ENCODE peak calls at places on chromosomes 1 and 21, in five cellular contexts. U is nephron progenitor cell; H is stimulated activated CD4-positive, alpha-beta T cell treated with anti-CD3 and anti-CD28 coated beads, Interleukin-4, amount 100 ng/mL, for 48 hours; Q is naive thymus-derived CD8-positive, alpha-beta T cell; C is HT-29. X is an unnamed sample.

GRCh38 chr1:227896710-227897655 is 50.7 kb downstream of the WNT9A start:
- DNase-seq in U (no peak), H (no peak), Q (peak), C (no peak), X (no peak)

GRCh38 chr1:162717548-162717947 is 73.0 kb upstream of the HSD17B7 start:
- DNase-seq in U (no peak), H (no peak), Q (no peak), C (no peak), X (no peak)

GRCh38 chr1:196063952-196064351 is 544.3 kb downstream of the KCNT2 start:
- DNase-seq in U (no peak), H (no peak), Q (no peak), C (no peak), X (no peak)

GRCh38 chr1:92709738-92710137 is 75.2 kb downstream of the EVI5 start:
- DNase-seq in U (peak), H (no peak), Q (no peak), C (no peak), X (no peak)

GRCh38 chr1:229130028-229130668 is 140.8 kb upstream of the RAB4A start:
- DNase-seq in U (no peak), H (no peak), Q (peak), C (peak), X (no peak)

GRCh38 chr1:168512864-168513595 is 30.8 kb downstream of the XCL2 start:
- DNase-seq in U (no peak), H (no peak), Q (peak), C (no peak), X (no peak)

GRCh38 chr1:2591581-2592261 is 5.1 kb downstream of the PRXL2B start:
- DNase-seq in U (no peak), H (no peak), Q (peak), C (no peak), X (no peak)

GRCh38 chr21:43331962-43332458 is 94.9 kb downstream of the SIK1 start:
- DNase-seq in U (no peak), H (no peak), Q (no peak), C (peak), X (peak)

GRCh38 chr1:222886194-222887126 is 71.6 kb downstream of the DISP1 start:
- DNase-seq in U (no peak), H (no peak), Q (no peak), C (no peak), X (no peak)

GRCh38 chr1:89794406-89794805 is 26.4 kb upstream of the LRRC8D start:
- DNase-seq in U (no peak), H (no peak), Q (no peak), C (no peak), X (no peak)

GRCh38 chr1:7046891-7047290 is 261.6 kb downstream of the CAMTA1 start:
- DNase-seq in U (no peak), H (no peak), Q (no peak), C (no peak), X (no peak)

GRCh38 chr1:5448486-5448885 is 543.7 kb downstream of the NPHP4 start:
- DNase-seq in U (no peak), H (no peak), Q (peak), C (no peak), X (no peak)